ENCODE peak calls at places on chromosome X, in four cellular contexts. L is H1, I is GM12878, R is K562. O is an unnamed sample.

GRCh38 chrX:69285881-69286545 is 120.8 kb upstream of the PJA1 start:
- DNase-seq in L (peak; percentile 81), I (no peak), R (peak; percentile 79), O (peak; percentile 0)

GRCh38 chrX:150150081-150150779 is 211.9 kb upstream of the EOLA2 start:
- DNase-seq in L (no peak), I (no peak), R (no peak), O (no peak)

GRCh38 chrX:22970861-22971260 is 28.9 kb upstream of the DDX53 start:
- DNase-seq in L (no peak), I (no peak), R (no peak), O (no peak)

GRCh38 chrX:41036668-41037326 is 48.4 kb upstream of the USP9X start:
- DNase-seq in L (no peak), I (no peak), R (no peak), O (no peak)

GRCh38 chrX:40543661-40544328 is 37.0 kb upstream of the ATP6AP2 start:
- DNase-seq in L (no peak), I (peak; percentile 33), R (peak; percentile 27), O (peak; percentile 33)

GRCh38 chrX:150225266-150225665 is 137.9 kb upstream of the MAMLD1 start:
- DNase-seq in L (no peak), I (no peak), R (no peak), O (no peak)

GRCh38 chrX:52983526-52983925 is 25.2 kb upstream of the FAM156A start:
- DNase-seq in L (no peak), I (no peak), R (no peak), O (no peak)

GRCh38 chrX:17692709-17693346 is 44.5 kb upstream of the SCML1 start:
- DNase-seq in L (no peak), I (no peak), R (peak; percentile 5), O (no peak)

GRCh38 chrX:128106630-128107029 is 54.4 kb upstream of the ACTRT1 start:
- DNase-seq in L (no peak), I (no peak), R (no peak), O (no peak)

GRCh38 chrX:37666516-37666915 is 19.1 kb upstream of the XK start:
- DNase-seq in L (no peak), I (no peak), R (no peak), O (no peak)

GRCh38 chrX:15946783-15947550 is 92.4 kb upstream of the AP1S2 start:
- DNase-seq in L (no peak), I (no peak), R (no peak), O (no peak)

GRCh38 chrX:11648705-11649519 is 16.8 kb downstream of the ARHGAP6 start:
- DNase-seq in L (no peak), I (no peak), R (no peak), O (no peak)

GRCh38 chrX:140733766-140734342 is 24.3 kb downstream of the LINC00632 start:
- DNase-seq in L (no peak), I (no peak), R (peak; percentile 52), O (no peak)

GRCh38 chrX:1537031-1537715 is at the start of gene P2RY8:
- DNase-seq in L (no peak), I (peak; percentile 75), R (no peak), O (no peak)

GRCh38 chrX:70386240-70386639 is 36.9 kb upstream of the GDPD2 start:
- DNase-seq in L (no peak), I (no peak), R (no peak), O (no peak)

GRCh38 chrX:113009837-113010236 is 169.2 kb upstream of the AMOT start:
- DNase-seq in L (no peak), I (no peak), R (no peak), O (no peak)

GRCh38 chrX:139759637-139760036 is 51.7 kb upstream of the MCF2 start:
- DNase-seq in L (peak; percentile 44), I (no peak), R (peak; percentile 10), O (no peak)

GRCh38 chrX:19728915-19729314 is 158.5 kb downstream of the SH3KBP1 start:
- DNase-seq in L (no peak), I (no peak), R (no peak), O (no peak)

GRCh38 chrX:110442631-110443030 is 84.0 kb downstream of the RTL9 start:
- DNase-seq in L (no peak), I (no peak), R (peak; percentile 53), O (no peak)

GRCh38 chrX:13851996-13852695 is 35.3 kb upstream of the GPM6B start:
- DNase-seq in L (no peak), I (no peak), R (no peak), O (no peak)

GRCh38 chrX:110013968-110014367 is 11.1 kb downstream of the TMEM164 start:
- DNase-seq in L (no peak), I (no peak), R (no peak), O (no peak)

GRCh38 chrX:47633671-47634590 is 4.2 kb upstream of the CFP start:
- DNase-seq in L (no peak), I (no peak), R (no peak), O (no peak)

GRCh38 chrX:22056235-22056634 is 24.1 kb downstream of the PHEX start:
- DNase-seq in L (no peak), I (no peak), R (no peak), O (no peak)

GRCh38 chrX:20382518-20383291 is 116.0 kb upstream of the RPS6KA3 start:
- DNase-seq in L (no peak), I (peak; percentile 12), R (no peak), O (no peak)

GRCh38 chrX:85244411-85245210 is 820 bp downstream of the ZNF711 start:
- DNase-seq in L (peak; percentile 43), I (no peak), R (peak; percentile 4), O (no peak)

GRCh38 chrX:94576367-94577004 is 902.5 kb downstream of the FAM133A start:
- DNase-seq in L (no peak), I (no peak), R (no peak), O (no peak)

GRCh38 chrX:13110427-13111324 is 66.3 kb upstream of the FAM9C start:
- DNase-seq in L (no peak), I (no peak), R (no peak), O (peak; percentile 33)

GRCh38 chrX:14356401-14356800 is 172.9 kb upstream of the GLRA2 start:
- DNase-seq in L (no peak), I (no peak), R (no peak), O (no peak)

GRCh38 chrX:110713666-110714065 is 82.0 kb downstream of the CHRDL1 start:
- DNase-seq in L (no peak), I (no peak), R (no peak), O (no peak)

GRCh38 chrX:105314468-105314867 is 94.0 kb upstream of the TEX13A start:
- DNase-seq in L (no peak), I (no peak), R (no peak), O (no peak)

DNA sequence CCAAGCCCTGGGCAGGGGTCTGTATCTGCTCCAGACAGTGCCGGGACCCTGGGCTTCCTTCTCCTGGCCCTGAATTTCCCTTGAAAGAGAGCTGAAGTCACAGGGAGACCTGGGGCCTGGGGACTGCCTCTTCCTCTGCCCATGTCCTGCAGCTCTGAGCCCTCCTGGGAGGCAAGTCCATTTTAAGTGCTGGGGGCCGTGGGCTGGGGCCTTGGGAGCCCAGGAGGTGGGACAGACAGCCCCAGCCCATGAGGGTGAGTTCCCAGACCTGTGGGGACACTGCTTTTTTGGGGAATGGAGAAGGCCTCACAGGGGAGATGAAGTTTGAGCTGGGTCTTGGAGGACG is 4.8 kb upstream of the CXCR3 start:
- DNase-seq in L (no peak), I (no peak), R (no peak), O (no peak)
- TF ChIP-seq EGR1 in L (no peak), I (no peak), R (no peak), O (no peak)

GRCh38 chrX:4671344-4671743 is 957.9 kb upstream of the PRKX start:
- DNase-seq in L (no peak), I (no peak), R (no peak), O (no peak)
- H2AFZ ChIP-seq in L (no peak overlapping the region), I (no peak overlapping the region), R (no peak overlapping the region), O (no peak overlapping the region)

GRCh38 chrX:107601326-107601725 is 27.0 kb upstream of the PRPS1 start:
- DNase-seq in L (no peak), I (no peak), R (no peak), O (no peak)
- TF ChIP-seq POLR2AphosphoS5 in L (no peak), I (no peak), R (no peak), O (no peak)

GRCh38 chrX:48939417-48940228 is 17.8 kb downstream of the OTUD5 start:
- DNase-seq in L (no peak), I (peak; percentile 59), R (no peak), O (no peak)
- TF ChIP-seq EGR1 in L (no peak), I (no peak), R (no peak), O (no peak)

GRCh38 chrX:24245201-24245600 is 68.7 kb downstream of the SUPT20HL2 start:
- DNase-seq in L (no peak), I (no peak), R (no peak), O (no peak)

GRCh38 chrX:24243692-24244091 is 70.2 kb downstream of the SUPT20HL2 start:
- DNase-seq in L (no peak), I (no peak), R (no peak), O (no peak)

GRCh38 chrX:24241822-24242648 is 71.8 kb downstream of the SUPT20HL2 start:
- DNase-seq in L (no peak), I (no peak), R (peak; percentile 22), O (no peak)

GRCh38 chrX:24248042-24248441 is 65.8 kb downstream of the SUPT20HL2 start:
- DNase-seq in L (no peak), I (no peak), R (no peak), O (no peak)

GRCh38 chrX:24242649-24243556 is 71.0 kb downstream of the SUPT20HL2 start:
- DNase-seq in L (no peak), I (peak; percentile 95), R (no peak), O (no peak)
- H2AFZ ChIP-seq in L (no peak overlapping the region), I (no peak overlapping the region), R (peak overlapping the region; percentile 58), O (no peak overlapping the region)

DNA sequence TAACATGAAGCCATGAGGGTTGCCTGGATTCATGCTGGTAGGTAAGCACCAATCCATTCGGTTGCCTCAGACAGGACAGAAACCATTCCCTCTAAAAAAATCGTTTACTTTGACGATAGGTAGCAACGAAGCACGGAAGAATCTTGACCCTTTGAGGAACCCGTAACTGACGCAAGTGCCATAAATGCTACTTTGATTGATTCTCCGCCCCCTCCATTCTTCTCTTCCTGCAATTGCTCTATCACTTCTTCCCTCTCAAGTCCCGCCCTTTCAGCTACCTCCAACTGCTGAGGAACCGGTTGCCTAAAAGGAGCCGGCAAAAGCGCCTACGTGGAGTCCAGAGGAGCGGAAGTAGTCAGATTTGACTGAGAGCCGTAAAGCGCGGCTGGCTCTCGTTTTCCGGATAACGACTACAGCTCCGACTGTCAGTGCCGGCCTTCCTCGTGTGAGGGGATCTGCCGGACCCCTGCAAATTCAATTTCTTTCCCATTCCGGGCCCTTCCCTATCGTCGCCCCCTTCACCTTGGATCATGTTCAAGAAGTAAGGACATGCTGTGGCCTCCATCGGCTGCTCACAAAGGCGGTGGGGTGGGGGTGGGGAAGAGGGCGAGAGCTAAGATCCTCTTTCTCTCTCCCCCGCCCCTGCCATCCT is at the start of gene MCTS1:
- DNase-seq in L (peak; percentile 57), I (peak; percentile 78), R (peak; percentile 67), O (peak; percentile 95)
- TF ChIP-seq POLR2AphosphoS5 in L (peak; percentile 37), I (peak; percentile 71), R (peak; percentile 58), O (peak; percentile 80)

GRCh38 chrX:132651411-132652086 is 162.7 kb upstream of the MBNL3 start:
- DNase-seq in L (no peak), I (no peak), R (no peak), O (no peak)

GRCh38 chrX:132648870-132649269 is 160.0 kb upstream of the MBNL3 start:
- DNase-seq in L (no peak), I (no peak), R (no peak), O (no peak)

GRCh38 chrX:132652871-132653270 is 164.0 kb upstream of the MBNL3 start:
- DNase-seq in L (no peak), I (no peak), R (no peak), O (no peak)
- TF ChIP-seq EGR1 in L (no peak), I (no peak), R (no peak), O (no peak)

GRCh38 chrX:101823236-101823635 is 108.6 kb downstream of the ZMAT1 start:
- DNase-seq in L (no peak), I (no peak), R (no peak), O (no peak)
- H2AFZ ChIP-seq in L (no peak overlapping the region), I (no peak overlapping the region), R (no peak overlapping the region), O (no peak overlapping the region)